ENCODE peak calls at places on chromosomes 16 and 17, in five cellular contexts. One of them, this sample, is unnamed.
A peak's percentile ranks its signal among the peaks of the same experiment; 100 is the strongest.

GRCh38 chr17:82932146-82933005 is 92.6 kb upstream of the ZNF750 start:
- DNase-seq in stimulated activated CD4-positive, alpha-beta T cell treated with anti-CD3 and anti-CD28 coated beads, Interleukin-1b, Interleukin-23, amount 100 ng/mL, for 4 hours: no peak
- DNase-seq in C1 segment of cervical spinal cord: no peak
- DNase-seq in IMR-90: peak; percentile 86
- DNase-seq in NCI-H1436: no peak
- DNase-seq in this sample: no peak

GRCh38 chr17:46262271-46262670 is 32.7 kb upstream of the LRRC37A start:
- DNase-seq in stimulated activated CD4-positive, alpha-beta T cell treated with anti-CD3 and anti-CD28 coated beads, Interleukin-1b, Interleukin-23, amount 100 ng/mL, for 4 hours: no peak
- DNase-seq in C1 segment of cervical spinal cord: no peak
- DNase-seq in IMR-90: no peak
- DNase-seq in NCI-H1436: no peak
- DNase-seq in this sample: no peak

GRCh38 chr16:85733155-85733838 is 17.6 kb downstream of the C16orf74 start:
- DNase-seq in stimulated activated CD4-positive, alpha-beta T cell treated with anti-CD3 and anti-CD28 coated beads, Interleukin-1b, Interleukin-23, amount 100 ng/mL, for 4 hours: no peak
- DNase-seq in C1 segment of cervical spinal cord: no peak
- DNase-seq in IMR-90: no peak
- DNase-seq in NCI-H1436: no peak
- DNase-seq in this sample: peak; percentile 60

GRCh38 chr17:59666235-59666634 is 41.0 kb downstream of the PTRH2 start:
- DNase-seq in stimulated activated CD4-positive, alpha-beta T cell treated with anti-CD3 and anti-CD28 coated beads, Interleukin-1b, Interleukin-23, amount 100 ng/mL, for 4 hours: no peak
- DNase-seq in C1 segment of cervical spinal cord: no peak
- DNase-seq in IMR-90: no peak
- DNase-seq in NCI-H1436: peak; percentile 79
- DNase-seq in this sample: no peak

GRCh38 chr17:4998027-4998665 is 396 bp downstream of the KIF1C start:
- DNase-seq in stimulated activated CD4-positive, alpha-beta T cell treated with anti-CD3 and anti-CD28 coated beads, Interleukin-1b, Interleukin-23, amount 100 ng/mL, for 4 hours: no peak
- DNase-seq in C1 segment of cervical spinal cord: no peak
- DNase-seq in IMR-90: no peak
- DNase-seq in NCI-H1436: no peak
- DNase-seq in this sample: no peak

GRCh38 chr17:61816538-61816937 is 46.8 kb downstream of the BRIP1 start:
- DNase-seq in stimulated activated CD4-positive, alpha-beta T cell treated with anti-CD3 and anti-CD28 coated beads, Interleukin-1b, Interleukin-23, amount 100 ng/mL, for 4 hours: no peak
- DNase-seq in C1 segment of cervical spinal cord: no peak
- DNase-seq in IMR-90: peak; percentile 62
- DNase-seq in NCI-H1436: no peak
- DNase-seq in this sample: no peak

GRCh38 chr16:77657016-77657415 is 65.3 kb upstream of the NUDT7 start:
- DNase-seq in stimulated activated CD4-positive, alpha-beta T cell treated with anti-CD3 and anti-CD28 coated beads, Interleukin-1b, Interleukin-23, amount 100 ng/mL, for 4 hours: no peak
- DNase-seq in C1 segment of cervical spinal cord: no peak
- DNase-seq in IMR-90: peak; percentile 13
- DNase-seq in NCI-H1436: no peak
- DNase-seq in this sample: no peak

GRCh38 chr17:75773121-75773807 is 8.3 kb upstream of the GALK1 start:
- DNase-seq in stimulated activated CD4-positive, alpha-beta T cell treated with anti-CD3 and anti-CD28 coated beads, Interleukin-1b, Interleukin-23, amount 100 ng/mL, for 4 hours: no peak
- DNase-seq in C1 segment of cervical spinal cord: no peak
- DNase-seq in IMR-90: no peak
- DNase-seq in NCI-H1436: no peak
- DNase-seq in this sample: no peak

GRCh38 chr17:10318540-10318939 is 54.3 kb downstream of the MYH13 start:
- DNase-seq in stimulated activated CD4-positive, alpha-beta T cell treated with anti-CD3 and anti-CD28 coated beads, Interleukin-1b, Interleukin-23, amount 100 ng/mL, for 4 hours: no peak
- DNase-seq in C1 segment of cervical spinal cord: peak; percentile 3
- DNase-seq in IMR-90: no peak
- DNase-seq in NCI-H1436: no peak
- DNase-seq in this sample: no peak

GRCh38 chr17:77741109-77741508 is 217.4 kb upstream of the TNRC6C start:
- DNase-seq in stimulated activated CD4-positive, alpha-beta T cell treated with anti-CD3 and anti-CD28 coated beads, Interleukin-1b, Interleukin-23, amount 100 ng/mL, for 4 hours: peak; percentile 5
- DNase-seq in C1 segment of cervical spinal cord: no peak
- DNase-seq in IMR-90: no peak
- DNase-seq in NCI-H1436: no peak
- DNase-seq in this sample: no peak

GRCh38 chr17:78258323-78259229 is 27.1 kb downstream of the TMEM235 start:
- DNase-seq in stimulated activated CD4-positive, alpha-beta T cell treated with anti-CD3 and anti-CD28 coated beads, Interleukin-1b, Interleukin-23, amount 100 ng/mL, for 4 hours: peak; percentile 67
- DNase-seq in C1 segment of cervical spinal cord: no peak
- DNase-seq in IMR-90: peak; percentile 12
- DNase-seq in NCI-H1436: no peak
- DNase-seq in this sample: peak; percentile 83